ENCODE peak calls at places on chromosomes 6 and 20, in six cellular contexts. L is K562, D is GM12878, K is HepG2, S is HCT116, R is H1. F is an unnamed sample.
A peak's percentile ranks its signal among the peaks of the same experiment; 100 is the strongest.

GRCh38 chr20:10667560-10668167 is 6.1 kb downstream of the JAG1 start:
- DNase-seq in L (no peak), K (no peak), D (no peak), R (no peak), S (no peak), F (no peak)

GRCh38 chr6:30263734-30264133 is 50.5 kb upstream of the TRIM26 start:
- DNase-seq in R (no peak), S (no peak), D (no peak), K (no peak), L (no peak), F (no peak)

GRCh38 chr6:162706236-162706635 is 21.3 kb downstream of the PRKN start:
- DNase-seq in R (no peak), D (no peak), K (no peak), L (no peak), S (no peak), F (no peak)

GRCh38 chr20:5977223-5977622 is 26.8 kb downstream of the MCM8 start:
- DNase-seq in R (no peak), L (no peak), S (no peak), K (no peak), D (no peak), F (no peak)

GRCh38 chr20:4748847-4749246 is 27.1 kb downstream of the PRND start:
- DNase-seq in R (no peak), L (no peak), K (no peak), S (no peak), D (no peak), F (peak; percentile 79)

GRCh38 chr6:123467437-123467836 is 169.3 kb downstream of the TRDN start:
- DNase-seq in K (no peak), R (no peak), S (no peak), L (no peak), D (no peak), F (no peak)

GRCh38 chr20:3932277-3933073 is 43.3 kb downstream of the PANK2 start:
- DNase-seq in D (no peak), S (no peak), L (no peak), R (no peak), K (no peak), F (no peak)

GRCh38 chr6:167420858-167421766 is 96.2 kb downstream of the TTLL2 start:
- DNase-seq in K (peak; percentile 84), S (no peak), R (no peak), D (no peak), L (peak; percentile 22), F (no peak)

GRCh38 chr6:111843347-111844147 is 29.7 kb downstream of the FYN start:
- DNase-seq in D (no peak), S (no peak), R (no peak), K (peak; percentile 49), L (peak; percentile 88), F (no peak)

GRCh38 chr20:5859611-5860010 is 90.7 kb downstream of the TRMT6 start:
- DNase-seq in L (no peak), K (no peak), S (no peak), R (no peak), D (no peak), F (no peak)

DNA sequence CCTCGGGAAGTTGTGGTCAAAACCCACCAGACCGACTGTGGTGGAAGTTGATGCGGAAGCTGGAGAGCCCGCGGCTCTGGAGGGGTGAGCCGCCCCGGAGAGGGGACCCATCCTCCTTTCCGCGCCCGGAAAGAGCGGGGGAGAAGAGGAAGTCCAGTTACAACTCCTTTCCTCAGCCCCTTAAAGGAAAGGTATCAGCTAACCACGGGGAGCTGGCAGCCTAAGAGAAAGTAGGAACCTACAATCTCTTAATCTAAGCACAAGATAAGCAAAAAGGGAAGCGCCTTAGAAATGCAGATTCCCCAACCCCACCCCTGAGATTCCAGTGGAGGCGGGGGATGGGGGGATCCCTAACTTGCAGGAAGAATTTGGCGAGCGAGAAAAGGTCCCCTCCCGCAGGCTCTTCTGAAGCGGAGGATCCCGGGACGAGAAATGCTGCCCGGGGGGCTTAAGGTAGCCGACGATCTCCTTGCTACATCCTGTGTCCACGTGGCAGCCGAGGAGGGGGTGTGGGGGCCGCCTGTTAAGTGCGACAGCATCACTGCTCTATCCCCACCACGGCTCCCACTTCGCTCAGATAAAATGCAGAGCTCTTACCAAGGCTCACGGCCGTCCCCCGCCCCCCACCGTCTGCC is 87.6 kb downstream of the ZFP64 start:
- DNase-seq in L (no peak), D (no peak), K (no peak), R (peak; percentile 65), S (no peak), F (peak; percentile 56)
- TF ChIP-seq YY1 in L (no peak), D (no peak), K (no peak), R (no peak), S (no peak), F (no peak)

DNA sequence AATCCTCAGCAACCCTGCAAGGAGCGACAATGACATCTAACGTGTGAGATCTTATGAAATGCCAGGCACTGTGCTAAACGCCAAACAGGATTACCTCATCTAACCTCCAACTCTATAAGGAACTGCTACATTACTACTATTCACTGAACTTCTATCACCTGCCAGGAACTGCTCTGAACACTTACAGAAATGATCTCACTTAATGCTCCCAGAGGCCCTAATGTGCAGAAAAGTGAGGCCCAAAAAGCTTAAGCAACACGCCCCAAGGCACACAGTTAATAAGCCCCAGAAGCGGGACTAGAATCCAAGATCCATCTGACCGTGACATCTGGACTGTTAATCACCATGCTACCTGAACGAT is 28.5 kb downstream of the TRAM2 start:
- DNase-seq in L (no peak), K (no peak), R (no peak), D (no peak), S (no peak), F (no peak)
- H3K4me1 ChIP-seq in L (peaks cover 6% of the 10 kb centered on the region), K (peaks cover 100% of the 10 kb centered on the region), R (peaks cover 20% of the 10 kb centered on the region), D (peaks cover 44% of the 10 kb centered on the region), S (peaks cover 38% of the 10 kb centered on the region), F (peaks cover 24% of the 10 kb centered on the region)

GRCh38 chr20:1648101-1648500 is 9.5 kb downstream of the SIRPG start:
- DNase-seq in L (no peak), R (no peak), D (no peak), S (no peak), K (no peak), F (no peak)

GRCh38 chr20:1646975-1647431 is 10.6 kb downstream of the SIRPG start:
- DNase-seq in D (no peak), S (no peak), L (no peak), K (no peak), R (no peak), F (no peak)

GRCh38 chr20:1644101-1644962 is 13.2 kb downstream of the SIRPG start:
- DNase-seq in S (no peak), L (no peak), R (no peak), D (no peak), K (no peak), F (no peak)
- TF ChIP-seq ZNF274 in S (no peak), L (no peak), R (no peak), D (no peak), K (no peak), F (no peak)

DNA sequence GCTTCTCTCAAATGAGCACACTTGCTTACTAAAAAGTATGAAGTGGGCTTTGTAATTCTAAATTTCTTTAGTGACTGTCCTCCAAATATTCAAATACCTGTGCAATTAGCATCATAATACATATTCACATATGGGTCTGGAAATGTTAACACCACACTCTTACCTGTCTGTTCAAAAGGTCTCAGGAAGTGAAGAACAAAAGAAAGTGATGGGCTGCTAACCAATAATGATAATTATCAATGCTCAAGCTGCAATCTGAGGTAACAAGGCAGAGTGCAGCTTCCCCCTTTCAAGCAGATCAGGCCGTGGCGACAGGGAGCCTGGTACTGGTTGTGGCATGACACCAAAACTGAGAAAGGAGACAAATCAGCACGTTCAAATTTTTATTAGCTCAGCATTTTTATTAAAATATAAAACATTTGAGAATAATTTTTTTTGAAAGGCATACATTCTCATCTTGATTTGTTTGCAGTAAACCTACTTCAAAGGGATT is 1044.7 kb upstream of the EPHA7 start:
- DNase-seq in R (no peak), L (no peak), D (no peak), K (no peak), S (no peak), F (no peak)
- TF ChIP-seq YY1 in R (no peak), L (no peak), D (no peak), K (no peak), S (no peak), F (no peak)

GRCh38 chr20:50758469-50758868 is 27.1 kb downstream of the PARD6B start:
- DNase-seq in L (no peak), D (no peak), K (no peak), R (no peak), S (no peak), F (no peak)
- H3K4me1 ChIP-seq in L (peaks cover 19% of the 10 kb centered on the region), D (no peaks in the 10 kb centered on the region), K (peaks cover 32% of the 10 kb centered on the region), R (peaks cover 3% of the 10 kb centered on the region), S (peaks cover 71% of the 10 kb centered on the region), F (peaks cover 3% of the 10 kb centered on the region)

GRCh38 chr6:73169633-73170032 is 55.7 kb downstream of the KHDC1L start:
- DNase-seq in S (no peak), L (no peak), R (no peak), D (no peak), K (no peak), F (no peak)
- TF ChIP-seq ZNF274 in S (no peak), L (no peak), R (no peak), D (no peak), K (no peak), F (no peak)

DNA sequence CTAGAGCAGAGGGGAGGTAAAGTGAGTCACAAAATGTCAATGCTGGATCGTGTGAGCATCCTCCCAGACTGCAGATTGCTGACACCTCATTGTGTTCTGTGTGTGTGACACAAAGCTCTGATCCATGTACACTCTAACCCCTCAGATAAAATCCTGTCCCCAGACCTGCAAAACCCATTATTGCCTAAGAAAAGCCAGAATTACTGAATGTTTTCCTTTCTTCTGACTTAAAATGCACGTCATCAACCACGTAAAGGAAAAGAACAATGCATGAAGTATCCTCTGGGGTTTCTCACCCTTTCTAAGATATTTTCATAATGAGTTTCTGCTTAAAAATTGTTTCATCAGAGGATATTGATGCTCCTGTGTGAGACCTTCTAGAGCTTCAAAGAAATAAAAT is 218.0 kb upstream of the PREP start:
- DNase-seq in K (no peak), S (no peak), L (no peak), R (no peak), D (no peak), F (no peak)
- TF ChIP-seq YY1 in K (no peak), S (no peak), L (no peak), R (no peak), D (no peak), F (no peak)

GRCh38 chr20:43948455-43948854 is 33.8 kb downstream of the TOX2 start:
- DNase-seq in D (no peak), L (no peak), R (no peak), S (no peak), K (no peak), F (no peak)
- H3K4me1 ChIP-seq in D (peaks cover 24% of the 10 kb centered on the region), L (peaks cover 8% of the 10 kb centered on the region), R (no peaks in the 10 kb centered on the region), S (peaks cover 44% of the 10 kb centered on the region), K (no peaks in the 10 kb centered on the region), F (peaks cover 12% of the 10 kb centered on the region)

GRCh38 chr20:46108435-46108841 is 9.7 kb upstream of the CD40 start:
- DNase-seq in D (peak; percentile 93), S (no peak), R (no peak), L (no peak), K (no peak), F (no peak)
- TF ChIP-seq ZNF274 in D (no peak), S (no peak), R (no peak), L (no peak), K (no peak), F (no peak)